ENCODE peak calls at places on chromosome X, in nine cellular contexts. One of them, this sample, is unnamed.

GRCh38 chrX:39059866-39060265 is 258.6 kb downstream of the MID1IP1 start:
- DNase-seq in left cardiac atrium: no peak
- DNase-seq in activated CD4-positive, alpha-beta T cell treated with anti-CD3 and anti-CD28 coated beads, Interleukin-2, amount 10 ng/mL, durations not matched to agents 7 days and 5 days: no peak
- DNase-seq in tibial artery: no peak
- DNase-seq in activated T-helper 1 cell treated with anti-CD3 and anti-CD28 coated beads, Interleukin-2, amount 50 U/mL, for 16 hours: no peak
- DNase-seq in stimulated activated CD4-positive, alpha-beta T cell treated with anti-CD3 and anti-CD28 coated beads, TNF-alpha, amount 100 ng/mL, for 48 hours: no peak
- DNase-seq in neural progenitor cell: no peak
- DNase-seq in KG1: no peak
- DNase-seq in cardiac muscle cell: no peak
- DNase-seq in this sample: no peak

GRCh38 chrX:14032383-14032782 is 2.7 kb upstream of the GEMIN8 start:
- DNase-seq in left cardiac atrium: peak
- DNase-seq in activated CD4-positive, alpha-beta T cell treated with anti-CD3 and anti-CD28 coated beads, Interleukin-2, amount 10 ng/mL, durations not matched to agents 7 days and 5 days: peak
- DNase-seq in tibial artery: no peak
- DNase-seq in activated T-helper 1 cell treated with anti-CD3 and anti-CD28 coated beads, Interleukin-2, amount 50 U/mL, for 16 hours: peak
- DNase-seq in stimulated activated CD4-positive, alpha-beta T cell treated with anti-CD3 and anti-CD28 coated beads, TNF-alpha, amount 100 ng/mL, for 48 hours: peak
- DNase-seq in neural progenitor cell: peak
- DNase-seq in KG1: peak
- DNase-seq in cardiac muscle cell: peak
- DNase-seq in this sample: no peak

GRCh38 chrX:133249659-133250058 is 31.5 kb upstream of the TFDP3 start:
- DNase-seq in left cardiac atrium: no peak
- DNase-seq in activated CD4-positive, alpha-beta T cell treated with anti-CD3 and anti-CD28 coated beads, Interleukin-2, amount 10 ng/mL, durations not matched to agents 7 days and 5 days: no peak
- DNase-seq in tibial artery: no peak
- DNase-seq in activated T-helper 1 cell treated with anti-CD3 and anti-CD28 coated beads, Interleukin-2, amount 50 U/mL, for 16 hours: no peak
- DNase-seq in stimulated activated CD4-positive, alpha-beta T cell treated with anti-CD3 and anti-CD28 coated beads, TNF-alpha, amount 100 ng/mL, for 48 hours: no peak
- DNase-seq in neural progenitor cell: no peak
- DNase-seq in KG1: no peak
- DNase-seq in cardiac muscle cell: no peak
- DNase-seq in this sample: no peak

GRCh38 chrX:148466292-148466691 is 34.1 kb upstream of the AFF2 start:
- DNase-seq in left cardiac atrium: no peak
- DNase-seq in activated CD4-positive, alpha-beta T cell treated with anti-CD3 and anti-CD28 coated beads, Interleukin-2, amount 10 ng/mL, durations not matched to agents 7 days and 5 days: no peak
- DNase-seq in tibial artery: no peak
- DNase-seq in activated T-helper 1 cell treated with anti-CD3 and anti-CD28 coated beads, Interleukin-2, amount 50 U/mL, for 16 hours: no peak
- DNase-seq in stimulated activated CD4-positive, alpha-beta T cell treated with anti-CD3 and anti-CD28 coated beads, TNF-alpha, amount 100 ng/mL, for 48 hours: no peak
- DNase-seq in neural progenitor cell: no peak
- DNase-seq in KG1: no peak
- DNase-seq in cardiac muscle cell: no peak
- DNase-seq in this sample: no peak

GRCh38 chrX:136318895-136319597 is 18.3 kb downstream of the ADGRG4 start:
- DNase-seq in left cardiac atrium: no peak
- DNase-seq in activated CD4-positive, alpha-beta T cell treated with anti-CD3 and anti-CD28 coated beads, Interleukin-2, amount 10 ng/mL, durations not matched to agents 7 days and 5 days: no peak
- DNase-seq in tibial artery: no peak
- DNase-seq in activated T-helper 1 cell treated with anti-CD3 and anti-CD28 coated beads, Interleukin-2, amount 50 U/mL, for 16 hours: no peak
- DNase-seq in stimulated activated CD4-positive, alpha-beta T cell treated with anti-CD3 and anti-CD28 coated beads, TNF-alpha, amount 100 ng/mL, for 48 hours: no peak
- DNase-seq in neural progenitor cell: no peak
- DNase-seq in KG1: no peak
- DNase-seq in cardiac muscle cell: no peak
- DNase-seq in this sample: no peak

GRCh38 chrX:153651540-153652079 is 4.6 kb downstream of the DUSP9 start:
- DNase-seq in left cardiac atrium: no peak
- DNase-seq in activated CD4-positive, alpha-beta T cell treated with anti-CD3 and anti-CD28 coated beads, Interleukin-2, amount 10 ng/mL, durations not matched to agents 7 days and 5 days: no peak
- DNase-seq in tibial artery: no peak
- DNase-seq in activated T-helper 1 cell treated with anti-CD3 and anti-CD28 coated beads, Interleukin-2, amount 50 U/mL, for 16 hours: no peak
- DNase-seq in stimulated activated CD4-positive, alpha-beta T cell treated with anti-CD3 and anti-CD28 coated beads, TNF-alpha, amount 100 ng/mL, for 48 hours: no peak
- DNase-seq in neural progenitor cell: no peak
- DNase-seq in KG1: no peak
- DNase-seq in cardiac muscle cell: no peak
- DNase-seq in this sample: no peak

GRCh38 chrX:57528670-57529255 is 63.0 kb upstream of the ZXDB start:
- DNase-seq in left cardiac atrium: no peak
- DNase-seq in activated CD4-positive, alpha-beta T cell treated with anti-CD3 and anti-CD28 coated beads, Interleukin-2, amount 10 ng/mL, durations not matched to agents 7 days and 5 days: no peak
- DNase-seq in tibial artery: no peak
- DNase-seq in activated T-helper 1 cell treated with anti-CD3 and anti-CD28 coated beads, Interleukin-2, amount 50 U/mL, for 16 hours: no peak
- DNase-seq in stimulated activated CD4-positive, alpha-beta T cell treated with anti-CD3 and anti-CD28 coated beads, TNF-alpha, amount 100 ng/mL, for 48 hours: no peak
- DNase-seq in neural progenitor cell: peak
- DNase-seq in KG1: no peak
- DNase-seq in cardiac muscle cell: peak
- DNase-seq in this sample: no peak

GRCh38 chrX:143648705-143649104 is 12.8 kb upstream of the SLITRK4 start:
- DNase-seq in left cardiac atrium: no peak
- DNase-seq in activated CD4-positive, alpha-beta T cell treated with anti-CD3 and anti-CD28 coated beads, Interleukin-2, amount 10 ng/mL, durations not matched to agents 7 days and 5 days: no peak
- DNase-seq in tibial artery: no peak
- DNase-seq in activated T-helper 1 cell treated with anti-CD3 and anti-CD28 coated beads, Interleukin-2, amount 50 U/mL, for 16 hours: no peak
- DNase-seq in stimulated activated CD4-positive, alpha-beta T cell treated with anti-CD3 and anti-CD28 coated beads, TNF-alpha, amount 100 ng/mL, for 48 hours: no peak
- DNase-seq in neural progenitor cell: peak
- DNase-seq in KG1: no peak
- DNase-seq in cardiac muscle cell: no peak
- DNase-seq in this sample: no peak

GRCh38 chrX:489805-490204 is 103.1 kb upstream of the PPP2R3B start:
- DNase-seq in left cardiac atrium: no peak
- DNase-seq in activated CD4-positive, alpha-beta T cell treated with anti-CD3 and anti-CD28 coated beads, Interleukin-2, amount 10 ng/mL, durations not matched to agents 7 days and 5 days: no peak
- DNase-seq in tibial artery: no peak
- DNase-seq in activated T-helper 1 cell treated with anti-CD3 and anti-CD28 coated beads, Interleukin-2, amount 50 U/mL, for 16 hours: no peak
- DNase-seq in stimulated activated CD4-positive, alpha-beta T cell treated with anti-CD3 and anti-CD28 coated beads, TNF-alpha, amount 100 ng/mL, for 48 hours: no peak
- DNase-seq in neural progenitor cell: no peak
- DNase-seq in KG1: no peak
- DNase-seq in cardiac muscle cell: no peak
- DNase-seq in this sample: no peak

GRCh38 chrX:350148-350533 is 31.5 kb upstream of the GTPBP6 start:
- DNase-seq in left cardiac atrium: peak
- DNase-seq in activated CD4-positive, alpha-beta T cell treated with anti-CD3 and anti-CD28 coated beads, Interleukin-2, amount 10 ng/mL, durations not matched to agents 7 days and 5 days: no peak
- DNase-seq in tibial artery: no peak
- DNase-seq in activated T-helper 1 cell treated with anti-CD3 and anti-CD28 coated beads, Interleukin-2, amount 50 U/mL, for 16 hours: no peak
- DNase-seq in stimulated activated CD4-positive, alpha-beta T cell treated with anti-CD3 and anti-CD28 coated beads, TNF-alpha, amount 100 ng/mL, for 48 hours: no peak
- DNase-seq in neural progenitor cell: no peak
- DNase-seq in KG1: no peak
- DNase-seq in cardiac muscle cell: no peak
- DNase-seq in this sample: no peak

GRCh38 chrX:46770817-46771163 is 11.9 kb upstream of the SLC9A7 start:
- DNase-seq in left cardiac atrium: no peak
- DNase-seq in activated CD4-positive, alpha-beta T cell treated with anti-CD3 and anti-CD28 coated beads, Interleukin-2, amount 10 ng/mL, durations not matched to agents 7 days and 5 days: no peak
- DNase-seq in tibial artery: no peak
- DNase-seq in activated T-helper 1 cell treated with anti-CD3 and anti-CD28 coated beads, Interleukin-2, amount 50 U/mL, for 16 hours: no peak
- DNase-seq in stimulated activated CD4-positive, alpha-beta T cell treated with anti-CD3 and anti-CD28 coated beads, TNF-alpha, amount 100 ng/mL, for 48 hours: no peak
- DNase-seq in neural progenitor cell: no peak
- DNase-seq in KG1: no peak
- DNase-seq in cardiac muscle cell: no peak
- DNase-seq in this sample: no peak

GRCh38 chrX:45009371-45010000 is 136.5 kb downstream of the KDM6A start:
- DNase-seq in left cardiac atrium: no peak
- DNase-seq in activated CD4-positive, alpha-beta T cell treated with anti-CD3 and anti-CD28 coated beads, Interleukin-2, amount 10 ng/mL, durations not matched to agents 7 days and 5 days: no peak
- DNase-seq in tibial artery: no peak
- DNase-seq in activated T-helper 1 cell treated with anti-CD3 and anti-CD28 coated beads, Interleukin-2, amount 50 U/mL, for 16 hours: no peak
- DNase-seq in stimulated activated CD4-positive, alpha-beta T cell treated with anti-CD3 and anti-CD28 coated beads, TNF-alpha, amount 100 ng/mL, for 48 hours: no peak
- DNase-seq in neural progenitor cell: no peak
- DNase-seq in KG1: no peak
- DNase-seq in cardiac muscle cell: no peak
- DNase-seq in this sample: no peak

GRCh38 chrX:105526431-105526830 is 295.9 kb upstream of the NRK start:
- DNase-seq in left cardiac atrium: no peak
- DNase-seq in activated CD4-positive, alpha-beta T cell treated with anti-CD3 and anti-CD28 coated beads, Interleukin-2, amount 10 ng/mL, durations not matched to agents 7 days and 5 days: no peak
- DNase-seq in tibial artery: no peak
- DNase-seq in activated T-helper 1 cell treated with anti-CD3 and anti-CD28 coated beads, Interleukin-2, amount 50 U/mL, for 16 hours: no peak
- DNase-seq in stimulated activated CD4-positive, alpha-beta T cell treated with anti-CD3 and anti-CD28 coated beads, TNF-alpha, amount 100 ng/mL, for 48 hours: no peak
- DNase-seq in neural progenitor cell: no peak
- DNase-seq in KG1: no peak
- DNase-seq in cardiac muscle cell: no peak
- DNase-seq in this sample: no peak

GRCh38 chrX:63930140-63930539 is 145.1 kb upstream of the ARHGEF9 start:
- DNase-seq in left cardiac atrium: no peak
- DNase-seq in activated CD4-positive, alpha-beta T cell treated with anti-CD3 and anti-CD28 coated beads, Interleukin-2, amount 10 ng/mL, durations not matched to agents 7 days and 5 days: no peak
- DNase-seq in tibial artery: no peak
- DNase-seq in activated T-helper 1 cell treated with anti-CD3 and anti-CD28 coated beads, Interleukin-2, amount 50 U/mL, for 16 hours: no peak
- DNase-seq in stimulated activated CD4-positive, alpha-beta T cell treated with anti-CD3 and anti-CD28 coated beads, TNF-alpha, amount 100 ng/mL, for 48 hours: no peak
- DNase-seq in neural progenitor cell: peak
- DNase-seq in KG1: no peak
- DNase-seq in cardiac muscle cell: peak
- DNase-seq in this sample: no peak

GRCh38 chrX:47191331-47191730 is 2.3 kb upstream of the UBA1 start:
- DNase-seq in left cardiac atrium: peak
- DNase-seq in activated CD4-positive, alpha-beta T cell treated with anti-CD3 and anti-CD28 coated beads, Interleukin-2, amount 10 ng/mL, durations not matched to agents 7 days and 5 days: peak
- DNase-seq in tibial artery: no peak
- DNase-seq in activated T-helper 1 cell treated with anti-CD3 and anti-CD28 coated beads, Interleukin-2, amount 50 U/mL, for 16 hours: peak
- DNase-seq in stimulated activated CD4-positive, alpha-beta T cell treated with anti-CD3 and anti-CD28 coated beads, TNF-alpha, amount 100 ng/mL, for 48 hours: peak
- DNase-seq in neural progenitor cell: peak
- DNase-seq in KG1: no peak
- DNase-seq in cardiac muscle cell: peak
- DNase-seq in this sample: no peak

GRCh38 chrX:97027384-97027922 is 143.7 kb downstream of the RPA4 start:
- DNase-seq in left cardiac atrium: no peak
- DNase-seq in activated CD4-positive, alpha-beta T cell treated with anti-CD3 and anti-CD28 coated beads, Interleukin-2, amount 10 ng/mL, durations not matched to agents 7 days and 5 days: no peak
- DNase-seq in tibial artery: no peak
- DNase-seq in activated T-helper 1 cell treated with anti-CD3 and anti-CD28 coated beads, Interleukin-2, amount 50 U/mL, for 16 hours: no peak
- DNase-seq in stimulated activated CD4-positive, alpha-beta T cell treated with anti-CD3 and anti-CD28 coated beads, TNF-alpha, amount 100 ng/mL, for 48 hours: no peak
- DNase-seq in neural progenitor cell: peak
- DNase-seq in KG1: no peak
- DNase-seq in cardiac muscle cell: no peak
- DNase-seq in this sample: no peak

GRCh38 chrX:12581546-12581945 is 209.7 kb upstream of the PRPS2 start:
- DNase-seq in left cardiac atrium: no peak
- DNase-seq in activated CD4-positive, alpha-beta T cell treated with anti-CD3 and anti-CD28 coated beads, Interleukin-2, amount 10 ng/mL, durations not matched to agents 7 days and 5 days: no peak
- DNase-seq in tibial artery: no peak
- DNase-seq in activated T-helper 1 cell treated with anti-CD3 and anti-CD28 coated beads, Interleukin-2, amount 50 U/mL, for 16 hours: no peak
- DNase-seq in stimulated activated CD4-positive, alpha-beta T cell treated with anti-CD3 and anti-CD28 coated beads, TNF-alpha, amount 100 ng/mL, for 48 hours: no peak
- DNase-seq in neural progenitor cell: no peak
- DNase-seq in KG1: no peak
- DNase-seq in cardiac muscle cell: no peak
- DNase-seq in this sample: no peak

GRCh38 chrX:152865232-152865920 is 32.5 kb upstream of the ZNF185 start:
- DNase-seq in left cardiac atrium: no peak
- DNase-seq in activated CD4-positive, alpha-beta T cell treated with anti-CD3 and anti-CD28 coated beads, Interleukin-2, amount 10 ng/mL, durations not matched to agents 7 days and 5 days: no peak
- DNase-seq in tibial artery: no peak
- DNase-seq in activated T-helper 1 cell treated with anti-CD3 and anti-CD28 coated beads, Interleukin-2, amount 50 U/mL, for 16 hours: no peak
- DNase-seq in stimulated activated CD4-positive, alpha-beta T cell treated with anti-CD3 and anti-CD28 coated beads, TNF-alpha, amount 100 ng/mL, for 48 hours: no peak
- DNase-seq in neural progenitor cell: no peak
- DNase-seq in KG1: no peak
- DNase-seq in cardiac muscle cell: no peak
- DNase-seq in this sample: no peak

GRCh38 chrX:134543201-134543797 is 83.3 kb downstream of the HPRT1 start:
- DNase-seq in left cardiac atrium: no peak
- DNase-seq in activated CD4-positive, alpha-beta T cell treated with anti-CD3 and anti-CD28 coated beads, Interleukin-2, amount 10 ng/mL, durations not matched to agents 7 days and 5 days: no peak
- DNase-seq in tibial artery: no peak
- DNase-seq in activated T-helper 1 cell treated with anti-CD3 and anti-CD28 coated beads, Interleukin-2, amount 50 U/mL, for 16 hours: no peak
- DNase-seq in stimulated activated CD4-positive, alpha-beta T cell treated with anti-CD3 and anti-CD28 coated beads, TNF-alpha, amount 100 ng/mL, for 48 hours: no peak
- DNase-seq in neural progenitor cell: no peak
- DNase-seq in KG1: no peak
- DNase-seq in cardiac muscle cell: no peak
- DNase-seq in this sample: no peak

GRCh38 chrX:110044531-110045249 is 41.8 kb downstream of the TMEM164 start:
- DNase-seq in left cardiac atrium: no peak
- DNase-seq in activated CD4-positive, alpha-beta T cell treated with anti-CD3 and anti-CD28 coated beads, Interleukin-2, amount 10 ng/mL, durations not matched to agents 7 days and 5 days: no peak
- DNase-seq in tibial artery: no peak
- DNase-seq in activated T-helper 1 cell treated with anti-CD3 and anti-CD28 coated beads, Interleukin-2, amount 50 U/mL, for 16 hours: no peak
- DNase-seq in stimulated activated CD4-positive, alpha-beta T cell treated with anti-CD3 and anti-CD28 coated beads, TNF-alpha, amount 100 ng/mL, for 48 hours: no peak
- DNase-seq in neural progenitor cell: no peak
- DNase-seq in KG1: no peak
- DNase-seq in cardiac muscle cell: no peak
- DNase-seq in this sample: no peak

GRCh38 chrX:29308726-29309125 is 721.5 kb downstream of the IL1RAPL1 start:
- DNase-seq in left cardiac atrium: no peak
- DNase-seq in activated CD4-positive, alpha-beta T cell treated with anti-CD3 and anti-CD28 coated beads, Interleukin-2, amount 10 ng/mL, durations not matched to agents 7 days and 5 days: no peak
- DNase-seq in tibial artery: no peak
- DNase-seq in activated T-helper 1 cell treated with anti-CD3 and anti-CD28 coated beads, Interleukin-2, amount 50 U/mL, for 16 hours: no peak
- DNase-seq in stimulated activated CD4-positive, alpha-beta T cell treated with anti-CD3 and anti-CD28 coated beads, TNF-alpha, amount 100 ng/mL, for 48 hours: no peak
- DNase-seq in neural progenitor cell: no peak
- DNase-seq in KG1: no peak
- DNase-seq in cardiac muscle cell: no peak
- DNase-seq in this sample: no peak